ENCODE peak calls at places on chromosome 22, in six cellular contexts. R is EH; H is fibroblast of mammary gland; A is OCI-LY7; M is Caco-2; T is activated naive CD8-positive, alpha-beta T cell treated with anti-CD3 and anti-CD28 coated beads for 36 hours. D is an unnamed sample.

GRCh38 chr22:20989323-20990138 is 7.4 kb downstream of the LZTR1 start:
- DNase-seq in R (peak), H (no peak), A (no peak), M (no peak), T (no peak), D (peak)

GRCh38 chr22:48695251-48695650 is 1132.4 kb downstream of the BRD1 start:
- DNase-seq in R (no peak), H (no peak), A (no peak), M (no peak), T (no peak), D (peak)

GRCh38 chr22:44542561-44543222 is 44.7 kb upstream of the RTL6 start:
- DNase-seq in R (no peak), H (no peak), A (no peak), M (no peak), T (no peak), D (no peak)

GRCh38 chr22:43200031-43200430 is 13.1 kb upstream of the TTLL12 start:
- DNase-seq in R (no peak), H (no peak), A (no peak), M (no peak), T (no peak), D (no peak)

GRCh38 chr22:23790819-23791736 is 4.3 kb downstream of the SMARCB1 start:
- DNase-seq in R (peak), H (peak), A (no peak), M (no peak), T (no peak), D (peak)

GRCh38 chr22:40920526-40920925 is 30.7 kb upstream of the RBX1 start:
- DNase-seq in R (no peak), H (peak), A (no peak), M (no peak), T (no peak), D (no peak)

GRCh38 chr22:49015459-49015858 is 812.2 kb downstream of the BRD1 start:
- DNase-seq in R (no peak), H (no peak), A (no peak), M (no peak), T (no peak), D (no peak)

GRCh38 chr22:46012182-46012880 is 35.4 kb upstream of the WNT7B start:
- DNase-seq in R (no peak), H (no peak), A (no peak), M (no peak), T (no peak), D (no peak)

GRCh38 chr22:45338795-45339194 is 29.1 kb downstream of the FAM118A start:
- DNase-seq in R (no peak), H (no peak), A (no peak), M (no peak), T (no peak), D (no peak)

GRCh38 chr22:38452373-38453064 is 2.5 kb downstream of the KCNJ4 start:
- DNase-seq in R (peak), H (no peak), A (no peak), M (no peak), T (no peak), D (peak)

GRCh38 chr22:28111501-28111900 is 192.4 kb upstream of the PITPNB start:
- DNase-seq in R (peak), H (peak), A (no peak), M (no peak), T (no peak), D (peak)

GRCh38 chr22:30044369-30044768 is 35.9 kb upstream of the HORMAD2 start:
- DNase-seq in R (peak), H (peak), A (no peak), M (no peak), T (no peak), D (peak)

GRCh38 chr22:35305525-35306070 is 5.9 kb downstream of the TOM1 start:
- DNase-seq in R (peak), H (no peak), A (no peak), M (no peak), T (no peak), D (no peak)

GRCh38 chr22:36435516-36436415 is 45.7 kb downstream of the TXN2 start:
- DNase-seq in R (no peak), H (no peak), A (no peak), M (peak), T (peak), D (no peak)

GRCh38 chr22:29539105-29539504 is 14.5 kb downstream of the THOC5 start:
- DNase-seq in R (no peak), H (no peak), A (no peak), M (no peak), T (no peak), D (no peak)

GRCh38 chr22:36432592-36433317 is 45.0 kb upstream of the MYH9 start:
- DNase-seq in R (peak), H (no peak), A (no peak), M (no peak), T (no peak), D (peak)

GRCh38 chr22:42269407-42270177 is 861 bp downstream of the TCF20 start:
- DNase-seq in R (peak), H (no peak), A (peak), M (peak), T (peak), D (peak)

GRCh38 chr22:37169947-37170688 is 17.9 kb downstream of the C1QTNF6 start:
- DNase-seq in R (no peak), H (no peak), A (no peak), M (no peak), T (no peak), D (no peak)

GRCh38 chr22:35528967-35529366 is 11.7 kb upstream of the RASD2 start:
- DNase-seq in R (no peak), H (peak), A (no peak), M (no peak), T (no peak), D (no peak)

GRCh38 chr22:20781272-20781990 is 7.5 kb downstream of the SERPIND1 start:
- DNase-seq in R (no peak), H (peak), A (no peak), M (no peak), T (no peak), D (peak)

GRCh38 chr22:46007003-46007847 is 30.3 kb upstream of the WNT7B start:
- DNase-seq in R (peak), H (peak), A (no peak), M (no peak), T (peak), D (peak)

GRCh38 chr22:20117656-20118571 is 888 bp upstream of the TRMT2A start:
- DNase-seq in R (peak), H (peak), A (peak), M (no peak), T (peak), D (peak)

GRCh38 chr22:19429950-19430889 is 1.3 kb downstream of the HIRA start:
- DNase-seq in R (peak), H (peak), A (peak), M (no peak), T (peak), D (peak)

GRCh38 chr22:46737105-46737975 is 712 bp downstream of the CERK start:
- DNase-seq in R (peak), H (peak), A (peak), M (peak), T (peak), D (peak)

GRCh38 chr22:39658367-39658766 is 87.8 kb downstream of the CACNA1I start:
- DNase-seq in R (no peak), H (no peak), A (no peak), M (no peak), T (no peak), D (no peak)

GRCh38 chr22:50311606-50312351 is 4.3 kb upstream of the PLXNB2 start:
- DNase-seq in R (no peak), H (no peak), A (no peak), M (no peak), T (no peak), D (no peak)

GRCh38 chr22:35986085-35986484 is 42.5 kb downstream of the RBFOX2 start:
- DNase-seq in R (peak), H (peak), A (no peak), M (no peak), T (no peak), D (peak)

GRCh38 chr22:19810381-19811141 is 44.1 kb downstream of the GNB1L start:
- DNase-seq in R (peak), H (peak), A (no peak), M (no peak), T (peak), D (peak)

GRCh38 chr22:35361001-35361551 is 19.8 kb upstream of the HMOX1 start:
- DNase-seq in R (no peak), H (no peak), A (no peak), M (no peak), T (no peak), D (no peak)

GRCh38 chr22:49608660-49609059 is 219.0 kb downstream of the BRD1 start:
- DNase-seq in R (no peak), H (no peak), A (no peak), M (no peak), T (no peak), D (no peak)

GRCh38 chr22:23713696-23714595 is 23.1 kb downstream of the RGL4 start:
- DNase-seq in R (no peak), H (no peak), A (no peak), M (no peak), T (no peak), D (no peak)

GRCh38 chr22:49613108-49613507 is 214.6 kb downstream of the BRD1 start:
- DNase-seq in R (no peak), H (no peak), A (no peak), M (no peak), T (no peak), D (no peak)

GRCh38 chr22:27194096-27194748 is 536.8 kb downstream of the MIAT start:
- DNase-seq in R (no peak), H (no peak), A (peak), M (peak), T (no peak), D (no peak)

GRCh38 chr22:26835929-26836528 is 178.6 kb downstream of the MIAT start:
- DNase-seq in R (peak), H (peak), A (peak), M (peak), T (peak), D (no peak)

GRCh38 chr22:39290248-39290720 is 29.1 kb downstream of the RPL3 start:
- DNase-seq in R (no peak), H (no peak), A (no peak), M (no peak), T (no peak), D (no peak)

GRCh38 chr22:46693634-46694422 is 44.2 kb downstream of the CERK start:
- DNase-seq in R (no peak), H (no peak), A (peak), M (no peak), T (no peak), D (no peak)

D was measured in astrocyte.